ENCODE peak calls at places on chromosomes 5 and 9, in seven cellular contexts. Q, X, T, E, D, N and F are unnamed samples.

GRCh38 chr5:36385495-36385894 is 83.8 kb upstream of the RANBP3L start:
- DNase-seq in Q (no peak), X (no peak), T (no peak), E (no peak), D (no peak), N (no peak), F (no peak)

GRCh38 chr9:35570709-35571108 is 34.4 kb upstream of the TESK1 start:
- DNase-seq in Q (no peak), X (no peak), T (no peak), E (no peak), D (no peak), N (no peak), F (no peak)

GRCh38 chr9:24497671-24498070 is 48.0 kb downstream of the IZUMO3 start:
- DNase-seq in Q (no peak), X (no peak), T (no peak), E (no peak), D (no peak), N (no peak), F (no peak)

GRCh38 chr5:132425009-132425937 is 55.8 kb downstream of the SLC22A5 start:
- DNase-seq in Q (no peak), X (peak; percentile 92), T (peak; percentile 31), E (peak; percentile 59), D (no peak), N (peak; percentile 53), F (no peak)

GRCh38 chr9:130337784-130338380 is 72.3 kb downstream of the HMCN2 start:
- DNase-seq in Q (no peak), X (no peak), T (no peak), E (no peak), D (no peak), N (no peak), F (no peak)

GRCh38 chr5:159405611-159406031 is 75.3 kb upstream of the IL12B start:
- DNase-seq in Q (no peak), X (no peak), T (no peak), E (no peak), D (no peak), N (no peak), F (no peak)

GRCh38 chr9:135330685-135331590 is 148.6 kb upstream of the PPP1R26 start:
- DNase-seq in Q (peak; percentile 8), X (no peak), T (no peak), E (no peak), D (no peak), N (no peak), F (no peak)

GRCh38 chr9:35904338-35904737 is 1.7 kb upstream of the HRCT1 start:
- DNase-seq in Q (no peak), X (no peak), T (no peak), E (no peak), D (no peak), N (no peak), F (no peak)

GRCh38 chr9:128043467-128043868 is 23.7 kb downstream of the NAIF1 start:
- DNase-seq in Q (peak; percentile 81), X (no peak), T (no peak), E (no peak), D (no peak), N (no peak), F (no peak)

GRCh38 chr5:124677376-124677998 is 69.0 kb downstream of the ZNF608 start:
- DNase-seq in Q (no peak), X (no peak), T (no peak), E (peak; percentile 83), D (no peak), N (no peak), F (no peak)

GRCh38 chr9:117414220-117414905 is 494 bp downstream of the ASTN2 start:
- DNase-seq in Q (no peak), X (peak; percentile 1), T (no peak), E (no peak), D (no peak), N (no peak), F (no peak)

GRCh38 chr5:61330879-61331406 is 1.1 kb upstream of the ZSWIM6 start:
- DNase-seq in Q (peak; percentile 78), X (peak; percentile 70), T (peak; percentile 79), E (peak; percentile 87), D (no peak), N (peak; percentile 77), F (no peak)

GRCh38 chr5:58392491-58392890 is 67.4 kb downstream of the PLK2 start:
- DNase-seq in Q (no peak), X (no peak), T (no peak), E (no peak), D (no peak), N (no peak), F (no peak)

GRCh38 chr5:157160001-157160400 is 6.1 kb downstream of the GARIN3 start:
- DNase-seq in Q (no peak), X (no peak), T (no peak), E (no peak), D (no peak), N (no peak), F (no peak)

GRCh38 chr5:136174021-136174659 is 18.8 kb downstream of the SMIM32 start:
- DNase-seq in Q (no peak), X (peak; percentile 73), T (no peak), E (no peak), D (peak; percentile 15), N (peak; percentile 50), F (peak; percentile 27)

GRCh38 chr9:21906878-21907277 is 87.3 kb downstream of the CDKN2A start:
- DNase-seq in Q (no peak), X (peak; percentile 40), T (no peak), E (no peak), D (no peak), N (no peak), F (no peak)

GRCh38 chr9:120918931-120919638 is 7.5 kb downstream of the TRAF1 start:
- DNase-seq in Q (peak; percentile 43), X (no peak), T (no peak), E (no peak), D (no peak), N (no peak), F (no peak)

GRCh38 chr9:37004424-37004935 is 29.6 kb downstream of the PAX5 start:
- DNase-seq in Q (no peak), X (no peak), T (no peak), E (no peak), D (no peak), N (no peak), F (no peak)

GRCh38 chr9:111805841-111806241 is 11.1 kb upstream of the SHOC1 start:
- DNase-seq in Q (no peak), X (peak; percentile 82), T (no peak), E (no peak), D (peak; percentile 10), N (peak; percentile 88), F (peak; percentile 14)

GRCh38 chr9:32502459-32502858 is 23.5 kb downstream of the RIGI start:
- DNase-seq in Q (no peak), X (peak; percentile 83), T (no peak), E (no peak), D (peak; percentile 41), N (peak; percentile 86), F (peak; percentile 30)

DNA sequence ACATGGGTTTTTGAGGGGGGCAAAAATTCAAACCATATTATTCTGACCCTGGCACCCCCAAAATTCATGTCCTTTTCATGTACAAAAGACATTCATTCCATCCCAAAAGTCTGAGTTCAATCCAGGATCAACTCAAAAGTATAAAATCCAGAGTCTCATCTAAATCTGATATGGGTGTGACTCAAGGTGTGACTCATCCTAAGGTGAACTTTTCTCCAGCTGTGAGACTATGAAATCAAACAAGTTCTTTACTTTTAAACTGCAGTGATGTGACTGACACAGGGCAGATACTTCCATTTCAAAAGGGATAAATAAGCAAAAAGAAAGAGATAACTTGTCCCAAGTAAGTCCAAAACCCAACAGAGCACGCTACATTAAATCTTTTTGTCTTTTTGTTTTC is 20.6 kb upstream of the CYLC2 start:
- DNase-seq in Q (no peak), X (peak; percentile 4), T (no peak), E (no peak), D (no peak), N (peak; percentile 64), F (no peak)
- H3K4me3 ChIP-seq in Q (no peak overlapping the region), X (no peak overlapping the region), T (no peak overlapping the region), E (no peak overlapping the region), D (no peak overlapping the region), N (no peak overlapping the region), F (no peak overlapping the region)

GRCh38 chr5:140041099-140041491 is 2.0 kb downstream of the NRG2 start:
- DNase-seq in Q (no peak), X (no peak), T (no peak), E (no peak), D (no peak), N (peak; percentile 15), F (no peak)

GRCh38 chr5:140042551-140043507 is at the start of gene NRG2:
- DNase-seq in Q (peak; percentile 75), X (peak; percentile 42), T (peak; percentile 51), E (peak; percentile 90), D (peak; percentile 24), N (peak; percentile 53), F (no peak)

GRCh38 chr5:140041492-140042421 is 1.3 kb downstream of the NRG2 start:
- DNase-seq in Q (peak; percentile 79), X (peak; percentile 42), T (peak; percentile 22), E (peak; percentile 81), D (no peak), N (peak; percentile 87), F (no peak)

GRCh38 chr5:140044041-140044440 is 942 bp upstream of the NRG2 start:
- DNase-seq in Q (no peak), X (no peak), T (no peak), E (no peak), D (no peak), N (no peak), F (no peak)

DNA sequence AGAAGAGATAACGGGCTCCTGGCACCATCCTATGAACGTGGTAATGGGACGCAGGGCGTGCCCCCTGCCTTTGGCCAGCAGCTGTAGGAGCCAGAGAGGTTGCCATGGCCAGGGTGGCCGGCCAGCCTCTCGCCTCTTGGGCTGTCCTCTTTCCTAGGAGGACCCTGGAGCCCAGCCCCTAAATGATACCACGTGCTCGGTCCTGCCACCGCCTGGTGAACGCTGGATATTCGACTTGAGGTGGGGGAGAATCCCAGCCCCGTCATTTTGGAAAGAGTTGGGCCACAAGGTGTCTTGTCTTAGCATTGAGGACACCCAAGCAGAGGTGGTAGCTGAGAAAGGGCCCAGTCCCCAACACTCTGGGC is 391 bp upstream of the NRG2 start:
- DNase-seq in Q (peak; percentile 49), X (peak; percentile 3), T (no peak), E (no peak), D (no peak), N (peak; percentile 16), F (no peak)
- TF ChIP-seq CTCF in Q (peak; percentile 3), X (no peak), T (no peak), E (no peak), D (peak; percentile 4), N (no peak), F (peak; percentile 1)

GRCh38 chr9:108271646-108272349 is 584.0 kb downstream of the ACTL7B start:
- DNase-seq in Q (no peak), X (peak; percentile 85), T (peak; percentile 78), E (no peak), D (no peak), N (peak; percentile 64), F (peak; percentile 93)
- H3K4me3 ChIP-seq in Q (no peak overlapping the region), X (no peak overlapping the region), T (no peak overlapping the region), E (no peak overlapping the region), D (no peak overlapping the region), N (peak overlapping the region; percentile 65), F (peak overlapping the region; percentile 29)

DNA sequence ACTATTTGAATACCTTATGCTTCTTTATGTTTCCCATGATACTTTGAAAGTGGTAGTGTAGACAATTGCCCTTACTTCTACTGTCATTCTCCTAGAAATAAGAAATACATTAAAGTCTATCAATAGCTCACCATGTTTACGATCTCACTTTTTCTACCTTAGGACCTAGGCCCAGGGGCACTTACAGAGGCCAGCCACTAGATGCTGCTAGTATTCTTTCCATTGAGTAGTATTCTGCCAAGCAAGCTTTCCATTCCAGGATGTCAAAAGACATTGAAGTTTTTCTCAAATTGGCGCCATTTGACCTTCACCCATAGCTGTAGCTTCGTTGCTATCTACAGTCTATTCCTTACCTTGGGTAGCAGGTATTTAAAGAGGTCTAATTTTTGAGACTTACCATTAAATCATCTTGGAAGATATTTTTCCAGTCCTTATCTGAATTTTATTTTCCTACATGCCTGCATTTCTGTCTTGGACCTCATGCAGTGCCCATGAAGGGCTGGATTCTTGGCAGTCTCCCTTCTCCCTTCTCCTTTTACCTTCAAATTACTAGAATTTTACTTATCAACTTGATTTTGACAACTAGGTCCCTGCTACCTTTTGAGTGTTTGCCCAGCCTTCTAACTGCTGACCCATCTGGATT is 246.0 kb upstream of the NUDT12 start:
- DNase-seq in Q (peak; percentile 39), X (peak; percentile 45), T (peak; percentile 21), E (no peak), D (peak; percentile 61), N (peak; percentile 85), F (peak; percentile 24)
- TF ChIP-seq CTCF in Q (peak; percentile 44), X (peak; percentile 95), T (peak; percentile 81), E (peak; percentile 90), D (peak; percentile 98), N (peak; percentile 100), F (peak; percentile 98)